ENCODE peak calls at places on chromosome 21, in seven cellular contexts. J is body of pancreas, L is uterus, P is endodermal cell, Q is tibial nerve, A is lower lobe of right lung, V is lung. X is an unnamed sample.

GRCh38 chr21:17512245-17513213 is at the start of gene CXADR:
- DNase-seq in L (peak; percentile 65), P (peak; percentile 97), Q (no peak), A (peak; percentile 92), V (peak; percentile 86), J (peak; percentile 93), X (peak; percentile 80)

GRCh38 chr21:42760361-42760970 is 107.0 kb downstream of the PDE9A start:
- DNase-seq in J (no peak), L (no peak), A (peak; percentile 30), P (no peak), V (no peak), Q (no peak), X (no peak)

GRCh38 chr21:39153842-39154241 is 29.4 kb downstream of the PSMG1 start:
- DNase-seq in Q (no peak), A (no peak), L (no peak), V (no peak), P (no peak), J (no peak), X (no peak)

GRCh38 chr21:38619865-38620513 is 121.7 kb upstream of the ERG start:
- DNase-seq in V (no peak), A (no peak), L (peak; percentile 78), Q (peak; percentile 17), J (peak; percentile 28), P (no peak), X (no peak)

GRCh38 chr21:18228060-18228739 is 16.4 kb upstream of the CHODL start:
- DNase-seq in J (no peak), V (no peak), A (no peak), P (no peak), Q (no peak), L (no peak), X (no peak)

GRCh38 chr21:26736449-26736848 is 108.8 kb downstream of the ADAMTS1 start:
- DNase-seq in V (no peak), J (no peak), L (no peak), P (no peak), A (no peak), Q (no peak), X (no peak)

GRCh38 chr21:24759348-24760118 is 847.7 kb downstream of the MRPL39 start:
- DNase-seq in Q (no peak), A (no peak), P (no peak), J (no peak), L (no peak), V (no peak), X (no peak)

GRCh38 chr21:39533545-39534226 is 79.1 kb upstream of the B3GALT5 start:
- DNase-seq in V (no peak), J (no peak), L (no peak), P (no peak), Q (no peak), A (no peak), X (no peak)

GRCh38 chr21:43208561-43209332 is 39.9 kb downstream of the CRYAA start:
- DNase-seq in L (peak; percentile 5), P (peak; percentile 66), V (no peak), Q (peak; percentile 2), A (no peak), J (no peak), X (no peak)

GRCh38 chr21:26528882-26529281 is 44.2 kb downstream of the CYYR1 start:
- DNase-seq in Q (no peak), A (no peak), V (no peak), J (no peak), L (no peak), P (no peak), X (no peak)

GRCh38 chr21:45880097-45881068 is 101.2 kb upstream of the COL6A1 start:
- DNase-seq in Q (peak; percentile 75), A (peak; percentile 73), L (no peak), V (peak; percentile 69), J (peak; percentile 66), P (peak; percentile 93), X (peak; percentile 77)

GRCh38 chr21:14080764-14081096 is 130.0 kb downstream of the LIPI start:
- DNase-seq in P (peak; percentile 38), A (no peak), V (no peak), J (no peak), L (no peak), Q (no peak), X (no peak)

GRCh38 chr21:15224346-15225086 is 159.7 kb upstream of the NRIP1 start:
- DNase-seq in P (no peak), Q (no peak), J (no peak), L (no peak), A (no peak), V (no peak), X (no peak)

GRCh38 chr21:39386194-39386593 is 37.3 kb upstream of the HMGN1 start:
- DNase-seq in J (peak; percentile 28), A (no peak), V (peak; percentile 32), P (no peak), L (peak; percentile 50), Q (no peak), X (no peak)

GRCh38 chr21:36584980-36585940 is 105.3 kb upstream of the CLDN14 start:
- DNase-seq in P (no peak), A (no peak), L (no peak), J (no peak), Q (no peak), V (no peak), X (peak; percentile 13)

GRCh38 chr21:37710555-37711293 is 205.5 kb downstream of the KCNJ6 start:
- DNase-seq in V (no peak), Q (no peak), J (no peak), P (no peak), A (no peak), L (no peak), X (no peak)

GRCh38 chr21:22120616-22121266 is 1122.5 kb downstream of the NCAM2 start:
- DNase-seq in Q (no peak), V (no peak), J (no peak), P (peak; percentile 66), A (no peak), L (no peak), X (no peak)

GRCh38 chr21:34886554-34887385 is 162.3 kb downstream of the RUNX1 start:
- DNase-seq in V (no peak), L (no peak), P (peak; percentile 79), J (peak; percentile 22), Q (no peak), A (peak; percentile 69), X (peak; percentile 48)

GRCh38 chr21:34887729-34888568 is 161.2 kb downstream of the RUNX1 start:
- DNase-seq in L (peak; percentile 62), J (peak; percentile 83), Q (peak; percentile 65), A (peak; percentile 86), V (peak; percentile 83), P (peak; percentile 76), X (peak; percentile 76)

GRCh38 chr21:34885125-34885524 is 164.0 kb downstream of the RUNX1 start:
- DNase-seq in P (no peak), L (no peak), J (no peak), V (no peak), A (no peak), Q (no peak), X (no peak)

GRCh38 chr21:34884346-34884929 is 164.7 kb downstream of the RUNX1 start:
- DNase-seq in A (no peak), Q (no peak), P (no peak), L (no peak), J (no peak), V (no peak), X (no peak)

GRCh38 chr21:34885636-34886553 is 163.2 kb downstream of the RUNX1 start:
- DNase-seq in P (peak; percentile 75), A (no peak), Q (no peak), V (no peak), L (no peak), J (no peak), X (peak; percentile 54)
- H3K27ac ChIP-seq in P (no peak overlapping the region), A (peak overlapping the region; percentile 95), Q (peak overlapping the region; percentile 85), V (peak overlapping the region; percentile 93), L (no peak overlapping the region), J (peak overlapping the region; percentile 11), X (peak overlapping the region; percentile 67)

GRCh38 chr21:32328595-32328994 is 29.9 kb downstream of the MRAP start:
- DNase-seq in A (no peak), Q (no peak), L (no peak), V (no peak), P (no peak), J (no peak), X (no peak)
- H3K36me3 ChIP-seq in A (peaks cover 66% of the 10 kb centered on the region), Q (peaks cover 85% of the 10 kb centered on the region), L (no peaks in the 10 kb centered on the region), V (peaks cover 22% of the 10 kb centered on the region), P (peaks cover 73% of the 10 kb centered on the region), J (peaks cover 18% of the 10 kb centered on the region), X (peaks cover 68% of the 10 kb centered on the region)

DNA sequence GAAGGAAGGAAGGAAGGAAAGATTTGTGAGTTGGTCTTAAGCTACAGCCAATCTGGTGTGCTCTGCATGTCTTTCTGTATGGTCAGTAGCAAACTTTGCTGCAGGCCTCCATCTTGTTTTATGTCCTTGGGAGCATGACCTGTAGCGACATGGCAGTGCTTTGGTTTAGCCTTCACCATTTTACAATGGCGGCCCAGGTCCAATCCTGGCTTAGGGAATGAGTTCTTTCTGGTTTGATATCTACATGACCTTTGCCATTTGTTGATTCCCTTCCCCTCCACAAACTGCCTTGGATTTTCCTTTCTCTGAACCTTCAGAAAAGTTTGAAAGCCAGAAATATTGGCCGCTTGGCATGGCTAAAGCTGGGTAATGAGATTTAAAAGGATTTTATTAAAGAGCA is 30.5 kb upstream of the TSPEAR start:
- DNase-seq in J (no peak), Q (no peak), L (no peak), A (no peak), V (no peak), P (no peak), X (no peak)
- H3K9me3 ChIP-seq in J (no peaks in the 10 kb centered on the region), Q (no peaks in the 10 kb centered on the region), L (peaks cover 12% of the 10 kb centered on the region), A (peaks cover 11% of the 10 kb centered on the region), V (peaks cover 13% of the 10 kb centered on the region), P (peaks cover 22% of the 10 kb centered on the region), X (no peaks in the 10 kb centered on the region)

DNA sequence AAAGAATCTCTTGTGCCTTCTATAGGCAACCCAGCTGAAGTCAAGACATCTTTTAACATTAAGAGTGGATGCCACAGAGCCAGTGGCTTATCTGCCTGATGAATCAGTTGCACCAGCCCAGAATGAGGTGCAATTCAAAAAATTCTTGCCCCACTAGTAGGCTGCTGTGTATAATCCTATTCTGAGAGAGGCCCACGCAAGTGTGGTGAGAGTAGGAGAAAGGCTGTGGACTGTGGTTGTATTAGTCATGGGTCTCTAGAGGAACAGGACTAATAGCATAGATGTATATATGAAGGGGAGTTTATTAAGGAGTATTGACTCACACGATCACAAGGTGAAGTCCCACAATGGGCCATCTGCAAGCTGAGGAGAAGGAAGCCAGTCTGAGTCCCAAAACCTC is 216.4 kb downstream of the LTN1 start:
- DNase-seq in V (no peak), Q (no peak), P (no peak), A (no peak), J (no peak), L (no peak), X (no peak)
- H3K27ac ChIP-seq in V (no peak overlapping the region), Q (no peak overlapping the region), P (no peak overlapping the region), A (no peak overlapping the region), J (no peak overlapping the region), L (no peak overlapping the region), X (no peak overlapping the region)

GRCh38 chr21:41740604-41741252 is 26.1 kb downstream of the RIPK4 start:
- DNase-seq in Q (no peak), J (no peak), P (no peak), A (no peak), L (no peak), V (no peak), X (no peak)

GRCh38 chr21:41742073-41742875 is 24.6 kb downstream of the RIPK4 start:
- DNase-seq in V (no peak), J (no peak), L (no peak), Q (no peak), A (no peak), P (no peak), X (no peak)

GRCh38 chr21:41743321-41744027 is 23.4 kb downstream of the RIPK4 start:
- DNase-seq in A (no peak), L (no peak), J (no peak), V (no peak), Q (no peak), P (no peak), X (no peak)

GRCh38 chr21:41739936-41740335 is 26.9 kb downstream of the RIPK4 start:
- DNase-seq in L (no peak), V (no peak), A (no peak), Q (no peak), P (no peak), J (no peak), X (no peak)

GRCh38 chr21:41741253-41742072 is 25.4 kb downstream of the RIPK4 start:
- DNase-seq in J (no peak), P (no peak), A (no peak), L (no peak), V (no peak), Q (no peak), X (no peak)
- H3K36me3 ChIP-seq in J (peaks cover 53% of the 10 kb centered on the region), P (peaks cover 48% of the 10 kb centered on the region), A (peaks cover 40% of the 10 kb centered on the region), L (no peaks in the 10 kb centered on the region), V (no peaks in the 10 kb centered on the region), Q (no peaks in the 10 kb centered on the region), X (no peaks in the 10 kb centered on the region)